ENCODE peak calls at places on chromosomes 2 and 18, in four cellular contexts. T, Q, S and B are unnamed samples.

GRCh38 chr2:98882971-98883779 is 52.9 kb downstream of the CRACDL start:
- DNase-seq in T (no peak), Q (no peak), S (no peak), B (no peak)

GRCh38 chr18:21740724-21741510 is at the start of gene MIB1:
- DNase-seq in T (peak; percentile 37), Q (peak; percentile 67), S (peak; percentile 36), B (peak; percentile 97)

GRCh38 chr2:120472891-120473309 is 127.0 kb downstream of the INHBB start:
- DNase-seq in T (no peak), Q (no peak), S (no peak), B (no peak)

GRCh38 chr2:7012141-7012809 is 95.1 kb downstream of the RNF144A start:
- DNase-seq in T (no peak), Q (peak; percentile 70), S (no peak), B (no peak)

GRCh38 chr2:142580691-142581090 is 296.8 kb upstream of the KYNU start:
- DNase-seq in T (no peak), Q (no peak), S (no peak), B (no peak)

GRCh38 chr2:24434576-24434975 is 56.5 kb upstream of the NCOA1 start:
- DNase-seq in T (no peak), Q (no peak), S (no peak), B (no peak)

GRCh38 chr2:218434456-218434855 is 15.5 kb downstream of the VIL1 start:
- DNase-seq in T (no peak), Q (no peak), S (no peak), B (no peak)

GRCh38 chr2:21890041-21890440 is 766.3 kb downstream of the TDRD15 start:
- DNase-seq in T (no peak), Q (no peak), S (no peak), B (no peak)

GRCh38 chr2:219475697-219476604 is 22.7 kb upstream of the GMPPA start:
- DNase-seq in T (peak; percentile 65), Q (peak; percentile 68), S (peak; percentile 57), B (no peak)